ENCODE peak calls at places on chromosome 2, in seven cellular contexts. C is esophagus squamous epithelium, S is breast epithelium, B is mucosa of descending colon, R is BE2C, A is AG04450, G is heart left ventricle. M is an unnamed sample.

GRCh38 chr2:9699139-9699823 is 68.5 kb upstream of the YWHAQ start:
- DNase-seq in B (no peak), S (no peak), A (peak), G (no peak), C (no peak), R (no peak), M (no peak)

GRCh38 chr2:172643142-172643541 is 87.3 kb downstream of the PDK1 start:
- DNase-seq in R (no peak), C (no peak), A (no peak), S (no peak), B (no peak), G (no peak), M (no peak)

GRCh38 chr2:23505984-23506380 is 121.0 kb downstream of the KLHL29 start:
- DNase-seq in C (no peak), B (no peak), S (peak), A (no peak), R (no peak), G (no peak), M (no peak)

GRCh38 chr2:17658251-17658843 is 95.3 kb downstream of the SMC6 start:
- DNase-seq in A (no peak), G (no peak), R (no peak), S (no peak), C (no peak), B (no peak), M (no peak)

GRCh38 chr2:38113999-38114708 is 38.2 kb upstream of the CYP1B1 start:
- DNase-seq in B (no peak), S (no peak), A (no peak), G (no peak), R (no peak), C (no peak), M (no peak)

GRCh38 chr2:108267117-108267516 is 21.6 kb upstream of the SULT1C2 start:
- DNase-seq in A (peak), G (no peak), C (no peak), B (no peak), R (no peak), S (no peak), M (no peak)

GRCh38 chr2:137566387-137566786 is 397.9 kb upstream of the HNMT start:
- DNase-seq in G (no peak), C (no peak), B (no peak), R (no peak), A (no peak), S (no peak), M (no peak)

GRCh38 chr2:199663157-199663556 is 187.8 kb downstream of the FTCDNL1 start:
- DNase-seq in G (no peak), A (no peak), C (no peak), B (no peak), R (no peak), S (no peak), M (no peak)

GRCh38 chr2:225670111-225670974 is 270.8 kb downstream of the NYAP2 start:
- DNase-seq in G (no peak), R (no peak), B (no peak), C (no peak), S (no peak), A (peak), M (no peak)

GRCh38 chr2:25076749-25077148 is 34.9 kb downstream of the EFR3B start:
- DNase-seq in R (peak), C (no peak), A (no peak), B (no peak), G (no peak), S (no peak), M (no peak)

GRCh38 chr2:163471947-163472346 is 263.9 kb downstream of the FIGN start:
- DNase-seq in C (no peak), G (no peak), S (no peak), R (peak), A (no peak), B (no peak), M (no peak)

GRCh38 chr2:199431748-199432213 is 26.0 kb downstream of the SATB2 start:
- DNase-seq in B (no peak), C (no peak), S (no peak), R (no peak), G (no peak), A (no peak), M (no peak)

GRCh38 chr2:66317268-66317899 is 117.5 kb upstream of the MEIS1 start:
- DNase-seq in C (no peak), B (no peak), S (no peak), R (no peak), G (no peak), A (no peak), M (no peak)

GRCh38 chr2:56055405-56055804 is 128.4 kb upstream of the CCDC85A start:
- DNase-seq in G (no peak), B (no peak), A (no peak), R (no peak), C (no peak), S (no peak), M (no peak)

GRCh38 chr2:221546505-221547225 is 25.4 kb downstream of the EPHA4 start:
- DNase-seq in B (no peak), S (no peak), R (no peak), G (no peak), A (no peak), C (no peak), M (no peak)

GRCh38 chr2:106745468-106745867 is 140.5 kb downstream of the ST6GAL2 start:
- DNase-seq in A (no peak), C (no peak), R (peak), B (no peak), S (no peak), G (peak), M (no peak)

GRCh38 chr2:182240862-182241371 is 185.9 kb downstream of the PDE1A start:
- DNase-seq in S (no peak), B (peak), C (no peak), R (peak), A (no peak), G (no peak), M (no peak)

GRCh38 chr2:219645631-219646527 is 18.4 kb downstream of the SLC4A3 start:
- DNase-seq in B (no peak), R (no peak), A (peak), C (no peak), G (no peak), S (no peak), M (no peak)

GRCh38 chr2:68766378-68766845 is 31.8 kb downstream of the ARHGAP25 start:
- DNase-seq in R (no peak), S (peak), G (no peak), C (peak), A (no peak), B (no peak), M (no peak)

GRCh38 chr2:147250652-147251356 is 594.0 kb upstream of the ACVR2A start:
- DNase-seq in A (no peak), S (no peak), C (no peak), G (no peak), B (no peak), R (no peak), M (no peak)

GRCh38 chr2:142944721-142945120 is 67.3 kb downstream of the KYNU start:
- DNase-seq in B (no peak), C (no peak), A (no peak), S (no peak), G (no peak), R (no peak), M (no peak)

GRCh38 chr2:47221956-47222355 is 66.8 kb upstream of the STPG4 start:
- DNase-seq in B (no peak), A (no peak), S (peak), R (peak), C (no peak), G (no peak), M (no peak)

GRCh38 chr2:120522151-120522751 is 176.3 kb downstream of the INHBB start:
- DNase-seq in A (no peak), R (no peak), B (no peak), G (peak), C (no peak), S (no peak), M (no peak)

GRCh38 chr2:108554530-108554929 is 20.3 kb downstream of the LIMS1 start:
- DNase-seq in R (peak), A (no peak), G (peak), S (no peak), C (no peak), B (no peak), M (no peak)

GRCh38 chr2:138124521-138124920 is 160.2 kb downstream of the HNMT start:
- DNase-seq in R (no peak), A (no peak), S (no peak), B (no peak), C (no peak), G (no peak), M (no peak)

GRCh38 chr2:25161055-25161781 is 7.2 kb downstream of the POMC start:
- DNase-seq in B (peak), G (peak), S (no peak), A (no peak), C (peak), R (no peak), M (peak)

GRCh38 chr2:52395912-52396311 is 1364.0 kb upstream of the NRXN1 start:
- DNase-seq in C (no peak), R (no peak), B (no peak), A (peak), G (no peak), S (no peak), M (no peak)

GRCh38 chr2:240465765-240466578 is 30.5 kb downstream of the GPC1 start:
- DNase-seq in A (no peak), G (peak), S (peak), B (no peak), R (peak), C (no peak), M (no peak)

GRCh38 chr2:175366814-175367213 is 185.3 kb upstream of the ATP5MC3 start:
- DNase-seq in A (no peak), R (peak), S (peak), B (no peak), G (no peak), C (no peak), M (no peak)

GRCh38 chr2:200253631-200254030 is 52.9 kb upstream of the SPATS2L start:
- DNase-seq in C (no peak), G (no peak), S (no peak), A (no peak), B (no peak), R (no peak), M (no peak)

GRCh38 chr2:100589527-100589926 is 26.7 kb downstream of the PDCL3 start:
- DNase-seq in A (no peak), C (no peak), G (no peak), R (no peak), S (no peak), B (no peak), M (no peak)

GRCh38 chr2:3536682-3537632 is 17.6 kb upstream of the ADI1 start:
- DNase-seq in G (no peak), C (no peak), R (peak), A (no peak), S (no peak), B (no peak), M (no peak)

GRCh38 chr2:171723724-171724683 is 36.7 kb downstream of the DYNC1I2 start:
- DNase-seq in S (no peak), G (no peak), R (peak), B (no peak), A (no peak), C (no peak), M (no peak)

GRCh38 chr2:74206180-74206688 is 7.8 kb downstream of the MTHFD2 start:
- DNase-seq in B (peak), R (no peak), C (no peak), A (no peak), S (no peak), G (no peak), M (no peak)

GRCh38 chr2:5980351-5981054 is 288.3 kb downstream of the SOX11 start:
- DNase-seq in G (no peak), B (no peak), A (no peak), C (no peak), R (no peak), S (no peak), M (no peak)

GRCh38 chr2:42838133-42838532 is 45.8 kb upstream of the HAAO start:
- DNase-seq in C (no peak), S (no peak), R (no peak), A (no peak), G (no peak), B (no peak), M (no peak)

GRCh38 chr2:42840760-42841159 is 48.4 kb upstream of the HAAO start:
- DNase-seq in G (no peak), R (no peak), A (no peak), C (no peak), B (no peak), S (no peak), M (no peak)

GRCh38 chr2:42841344-42841743 is 49.0 kb upstream of the HAAO start:
- DNase-seq in G (no peak), B (no peak), S (no peak), A (no peak), C (no peak), R (no peak), M (no peak)

GRCh38 chr2:42842418-42842817 is 50.0 kb upstream of the HAAO start:
- DNase-seq in C (no peak), S (no peak), A (no peak), R (no peak), B (no peak), G (no peak), M (no peak)

GRCh38 chr2:42840141-42840540 is 47.8 kb upstream of the HAAO start:
- DNase-seq in C (no peak), A (no peak), R (no peak), B (no peak), G (no peak), S (no peak), M (no peak)
- TF ChIP-seq CTCF in C (no peak), A (no peak), R (no peak), B (no peak), G (no peak), S (no peak), M (no peak)

GRCh38 chr2:169523681-169524080 is 14.2 kb downstream of the KLHL41 start:
- DNase-seq in C (no peak), A (no peak), B (no peak), S (no peak), R (no peak), G (no peak), M (no peak)
- TF ChIP-seq CTCF in C (no peak), A (no peak), B (no peak), S (no peak), R (no peak), G (no peak), M (no peak)

GRCh38 chr2:217797661-217798069 is 205.1 kb downstream of the TNS1 start:
- DNase-seq in C (no peak), B (no peak), A (no peak), R (peak), G (peak), S (no peak), M (no peak)

GRCh38 chr2:217799553-217800432 is 203.0 kb downstream of the TNS1 start:
- DNase-seq in B (no peak), S (peak), R (peak), A (no peak), G (peak), C (no peak), M (no peak)

GRCh38 chr2:217798743-217799552 is 203.8 kb downstream of the TNS1 start:
- DNase-seq in C (no peak), S (no peak), G (peak), A (no peak), R (peak), B (no peak), M (no peak)

GRCh38 chr2:217797170-217797569 is 205.6 kb downstream of the TNS1 start:
- DNase-seq in G (peak), C (no peak), A (no peak), S (no peak), B (no peak), R (no peak), M (no peak)

GRCh38 chr2:217798191-217798590 is 204.6 kb downstream of the TNS1 start:
- DNase-seq in S (no peak), A (no peak), R (peak), B (no peak), C (no peak), G (peak), M (no peak)
- TF ChIP-seq CTCF in S (no peak), A (no peak), R (no peak), B (no peak), C (no peak), G (no peak), M (no peak)

DNA sequence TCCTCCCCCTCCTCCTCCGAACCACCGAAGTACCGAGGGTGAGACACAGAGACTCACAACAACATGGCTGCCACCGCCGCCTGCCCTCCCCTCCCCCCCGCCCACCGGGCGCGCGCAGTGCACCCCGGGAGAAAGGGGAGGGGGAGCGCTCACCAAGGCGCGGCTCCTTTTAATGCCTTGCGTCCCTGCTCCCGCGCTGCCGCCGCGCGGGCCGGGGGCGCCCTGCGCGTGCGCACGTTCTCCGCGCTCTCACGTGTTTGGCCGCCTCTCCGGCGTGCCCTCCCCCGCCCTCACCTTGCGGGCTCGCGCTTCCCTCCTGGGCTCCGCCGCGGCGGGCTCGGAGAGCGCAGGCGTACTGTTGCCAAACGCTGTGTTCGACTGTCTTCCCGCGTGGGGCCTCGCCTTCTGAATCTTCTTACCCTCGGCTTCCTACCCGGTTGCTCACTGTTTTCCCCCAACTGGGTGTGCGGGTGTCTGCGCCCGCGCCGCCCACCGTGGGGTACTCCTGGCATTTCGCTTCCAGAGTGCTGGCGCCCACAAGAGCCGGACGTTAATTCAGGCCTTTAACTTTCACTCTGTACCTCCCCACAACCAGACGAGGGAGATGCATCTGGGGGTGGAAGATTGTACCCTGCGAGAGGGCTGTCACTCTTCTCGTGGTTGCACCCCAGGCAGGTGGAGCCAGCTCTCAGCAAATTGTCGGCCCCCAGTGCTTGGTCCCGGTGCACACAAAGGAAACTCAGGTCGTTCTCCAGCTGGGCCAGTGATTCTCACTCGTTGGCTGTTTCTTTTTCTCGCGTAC is at the start of gene PUM2:
- DNase-seq in C (peak), R (peak), S (peak), B (peak), G (peak), A (peak), M (peak)
- TF ChIP-seq CTCF in C (no peak), R (no peak), S (no peak), B (no peak), G (no peak), A (no peak), M (no peak)

DNA sequence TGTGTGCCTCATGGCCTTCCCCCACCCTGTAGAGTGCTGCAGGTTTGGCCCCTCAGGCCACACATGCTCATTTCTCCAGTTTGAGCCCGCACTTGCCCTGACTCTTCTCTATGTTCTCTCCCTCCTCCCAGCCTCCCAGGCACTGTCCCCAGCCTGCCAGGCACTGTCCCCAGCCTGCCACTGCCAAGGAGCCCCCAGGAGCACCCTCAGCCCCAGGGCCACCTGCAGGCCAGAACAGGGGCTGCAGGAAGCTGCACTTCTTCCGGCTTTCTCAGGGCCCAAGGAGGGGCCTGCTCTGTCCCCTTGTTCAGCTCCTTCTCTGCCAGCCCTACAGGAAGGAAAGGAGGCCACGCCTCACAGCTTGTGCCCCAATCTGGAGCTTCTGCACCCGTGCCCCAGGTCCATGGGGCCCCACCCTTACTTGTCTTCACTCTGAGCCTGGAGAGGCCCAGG is 31.6 kb downstream of the CYP26B1 start:
- DNase-seq in C (no peak), S (no peak), G (no peak), R (no peak), B (no peak), A (no peak), M (no peak)
- TF ChIP-seq CTCF in C (no peak), S (no peak), G (peak), R (peak), B (no peak), A (peak), M (no peak)

GRCh38 chr2:232028631-232029030 is 67.1 kb downstream of the DIS3L2 start:
- DNase-seq in A (no peak), S (no peak), G (no peak), C (no peak), B (no peak), R (no peak), M (no peak)

GRCh38 chr2:232029336-232029735 is 67.8 kb downstream of the DIS3L2 start:
- DNase-seq in G (no peak), R (no peak), C (no peak), B (no peak), S (no peak), A (no peak), M (no peak)

GRCh38 chr2:232027530-232027929 is 66.0 kb downstream of the DIS3L2 start:
- DNase-seq in S (no peak), B (no peak), C (no peak), G (no peak), R (no peak), A (no peak), M (no peak)

GRCh38 chr2:232028071-232028470 is 66.6 kb downstream of the DIS3L2 start:
- DNase-seq in C (no peak), A (no peak), R (no peak), S (no peak), B (no peak), G (no peak), M (no peak)

DNA sequence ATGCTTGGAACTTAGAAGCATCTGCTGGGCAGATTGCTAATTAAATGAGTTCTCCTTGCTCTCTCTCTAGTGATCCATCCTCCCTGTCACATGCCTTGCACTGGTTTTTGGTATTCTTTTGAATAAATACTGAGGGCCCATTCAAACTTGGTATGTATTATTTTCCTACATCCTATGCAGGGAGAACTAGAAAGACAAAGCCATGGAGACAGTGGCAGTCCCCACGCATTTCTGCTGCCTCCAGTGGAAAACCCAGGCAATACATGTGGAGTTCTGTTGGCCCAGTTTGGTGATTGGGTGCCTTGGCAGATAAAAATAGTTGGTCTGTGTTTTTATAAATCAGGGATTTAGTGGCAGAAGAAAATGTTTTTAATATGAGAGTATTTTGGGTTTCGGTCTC is 68.7 kb downstream of the DIS3L2 start:
- DNase-seq in A (no peak), G (no peak), S (no peak), C (no peak), R (no peak), B (no peak), M (no peak)
- TF ChIP-seq CTCF in A (peak), G (peak), S (no peak), C (no peak), R (peak), B (no peak), M (no peak)

GRCh38 chr2:54677476-54678265 is 45.8 kb upstream of the EML6 start:
- DNase-seq in S (no peak), G (no peak), B (no peak), A (no peak), C (no peak), R (no peak), M (no peak)
- TF ChIP-seq CTCF in S (no peak), G (no peak), B (no peak), A (no peak), C (no peak), R (no peak), M (no peak)